ENCODE peak calls at places on chromosomes 11 and 22, in five cellular contexts. X, K, M, R and I are unnamed samples. For H3K4me1, the result is how much of the 10 kb centered on the place peaks cover.

GRCh38 chr11:91913407-91913806 is 311.2 kb upstream of the FAT3 start:
- DNase-seq in R (no peak), K (no peak), M (no peak), X (no peak), I (no peak)

GRCh38 chr11:18313985-18314763 is 7.8 kb downstream of the HPS5 start:
- DNase-seq in M (peak), X (no peak), R (no peak), K (peak), I (no peak)

GRCh38 chr22:49312601-49313000 is 515.1 kb downstream of the BRD1 start:
- DNase-seq in R (no peak), K (no peak), X (no peak), M (no peak), I (no peak)

GRCh38 chr11:112958670-112959069 is 2.5 kb upstream of the NCAM1 start:
- DNase-seq in M (no peak), K (no peak), R (no peak), X (no peak), I (no peak)

GRCh38 chr11:11849127-11849746 is 7.5 kb downstream of the USP47 start:
- DNase-seq in M (peak), R (peak), K (peak), X (no peak), I (peak)

GRCh38 chr22:33142282-33142681 is 84.1 kb upstream of the SYN3 start:
- DNase-seq in R (no peak), M (no peak), X (no peak), K (no peak), I (no peak)

GRCh38 chr22:44710474-44711235 is 8.7 kb downstream of the PRR5 start:
- DNase-seq in R (no peak), K (no peak), X (no peak), M (no peak), I (no peak)

GRCh38 chr11:8699903-8700302 is 17.3 kb downstream of the RPL27A start:
- DNase-seq in M (peak), X (no peak), R (no peak), K (peak), I (no peak)

GRCh38 chr11:73034330-73034729 is 107.8 kb downstream of the FCHSD2 start:
- DNase-seq in R (no peak), M (no peak), K (no peak), X (no peak), I (peak)

GRCh38 chr11:119791701-119792151 is 62.7 kb upstream of the NECTIN1 start:
- DNase-seq in X (no peak), R (no peak), M (no peak), K (peak), I (no peak)

GRCh38 chr11:74641905-74642304 is 49.5 kb downstream of the POLD3 start:
- DNase-seq in X (no peak), M (no peak), K (no peak), R (no peak), I (no peak)

GRCh38 chr11:68398870-68399865 is 61.4 kb upstream of the PPP6R3 start:
- DNase-seq in X (no peak), R (no peak), M (no peak), K (no peak), I (no peak)

DNA sequence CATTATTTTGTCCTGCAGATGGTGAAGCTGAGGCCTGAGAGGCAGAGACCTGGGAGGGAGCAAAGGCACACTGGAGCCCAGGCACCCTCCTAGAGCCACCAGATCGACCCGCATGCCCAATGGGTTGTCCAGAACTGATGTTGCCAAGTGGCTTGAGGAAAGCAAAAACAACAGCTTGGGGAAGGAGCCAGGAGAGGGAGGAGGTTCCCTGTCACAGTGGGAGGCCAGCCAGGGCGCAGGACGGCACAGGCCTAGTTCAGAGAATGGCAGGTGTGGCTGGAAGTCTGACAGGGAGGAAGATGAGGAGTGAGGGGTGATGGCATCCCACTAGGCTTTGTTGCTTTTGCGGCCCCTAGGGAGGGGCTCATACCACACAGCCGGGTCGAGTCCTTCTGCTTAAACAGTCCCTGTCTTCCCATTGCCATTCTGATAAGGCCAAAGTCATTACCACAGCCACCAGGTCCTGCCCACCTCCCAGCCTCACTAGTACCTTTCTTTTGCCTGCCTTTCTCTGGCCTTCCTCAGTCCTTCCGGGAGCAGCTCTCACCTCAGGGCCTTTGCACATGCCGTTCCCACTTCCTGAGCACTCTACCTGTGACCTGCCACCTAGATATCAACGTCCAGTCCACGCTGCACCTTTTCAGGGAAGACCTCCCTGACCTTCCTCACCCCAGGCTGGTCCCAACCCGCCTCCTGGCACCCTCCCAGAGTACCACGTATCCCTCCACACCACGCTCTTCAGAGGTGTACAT is 7.6 kb upstream of the OSM start:
- DNase-seq in R (no peak), M (no peak), X (no peak), K (no peak), I (no peak)
- H3K4me1 ChIP-seq in R (under half), M (under half), X (under half), K (under half), I (under half)

DNA sequence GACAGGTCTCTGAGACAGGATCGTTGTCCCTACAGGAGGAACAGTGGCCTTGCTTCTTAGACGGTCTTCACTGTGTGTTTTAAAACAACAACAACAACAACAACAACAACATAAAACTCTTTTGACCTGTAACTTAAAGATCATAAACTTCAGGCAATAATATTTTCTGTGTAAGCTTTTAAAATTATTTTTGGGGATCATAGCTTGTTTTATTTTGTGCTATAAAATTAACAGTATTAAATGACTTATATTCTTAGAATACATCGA is 13.8 kb upstream of the AIFM3 start:
- DNase-seq in R (no peak), M (no peak), X (no peak), K (no peak), I (no peak)
- H3K4me1 ChIP-seq in R (under half), M (under half), X (under half), K (under half), I (under half)

DNA sequence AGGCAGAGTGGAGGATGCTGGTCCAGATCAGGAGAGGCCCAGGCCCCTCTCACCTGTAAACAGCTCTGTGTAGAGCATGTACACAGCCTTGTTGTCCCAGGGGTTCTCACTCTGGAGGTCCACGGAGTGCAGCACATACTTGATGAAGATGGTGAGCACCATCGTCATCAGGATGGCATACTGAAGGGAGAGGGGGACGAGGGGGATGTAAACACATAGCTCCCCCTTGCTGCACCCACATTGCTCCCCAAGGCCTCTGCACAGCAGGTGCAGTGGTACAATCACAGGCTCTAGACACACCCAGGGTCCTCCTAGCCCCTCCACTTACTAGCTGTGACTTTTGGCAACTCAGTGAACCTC is 2.9 kb downstream of the SYVN1 start:
- DNase-seq in R (no peak), K (no peak), X (no peak), M (no peak), I (no peak)
- H3K4me1 ChIP-seq in R (under half), K (under half), X (under half), M (under half), I (under half)

GRCh38 chr22:21752276-21752675 is 16.7 kb upstream of the YPEL1 start:
- DNase-seq in M (no peak), X (no peak), K (no peak), R (no peak), I (no peak)
- H3K4me1 ChIP-seq in M (under half), X (under half), K (under half), R (under half), I (under half)

GRCh38 chr11:33060271-33060670 is 20.9 kb downstream of the TCP11L1 start:
- DNase-seq in M (no peak), R (no peak), K (no peak), X (no peak), I (no peak)
- H3K4me1 ChIP-seq in M (under half), R (under half), K (under half), X (under half), I (under half)